ENCODE peak calls at places on chromosomes 12 and 14, in four cellular contexts. I, L, S and V are unnamed samples.

GRCh38 chr12:111412007-111412829 is 6.5 kb downstream of the SH2B3 start:
- DNase-seq in L (no peak), S (no peak), I (peak), V (no peak)

GRCh38 chr12:49121047-49121696 is 10.0 kb downstream of the TUBA1B start:
- DNase-seq in S (no peak), I (peak), L (peak), V (no peak)

GRCh38 chr12:101127521-101128219 is 82.4 kb downstream of the SLC5A8 start:
- DNase-seq in I (peak), L (no peak), S (no peak), V (no peak)

GRCh38 chr12:104291867-104292524 is 11.5 kb upstream of the EID3 start:
- DNase-seq in I (no peak), L (no peak), S (no peak), V (no peak)

GRCh38 chr12:88615490-88615889 is 35.2 kb upstream of the KITLG start:
- DNase-seq in L (no peak), I (no peak), S (no peak), V (no peak)

GRCh38 chr12:95830335-95831089 is 28.2 kb upstream of the SNRPF start:
- DNase-seq in S (no peak), L (no peak), I (no peak), V (no peak)

GRCh38 chr14:23512156-23512555 is 39.4 kb downstream of the ZFHX2 start:
- DNase-seq in S (no peak), I (no peak), L (no peak), V (no peak)

GRCh38 chr14:40847496-40847895 is 759.2 kb upstream of the LRFN5 start:
- DNase-seq in I (no peak), L (no peak), S (no peak), V (no peak)

GRCh38 chr14:73338551-73338950 is 101.2 kb downstream of the PAPLN start:
- DNase-seq in L (no peak), I (no peak), S (no peak), V (no peak)

GRCh38 chr12:47753021-47754001 is 5.4 kb downstream of the RAPGEF3 start:
- DNase-seq in S (no peak), L (peak), I (no peak), V (no peak)

GRCh38 chr12:112939761-112940357 is 1.6 kb downstream of the OAS3 start:
- DNase-seq in L (no peak), I (no peak), S (no peak), V (no peak)

GRCh38 chr14:90577661-90578282 is 180.9 kb downstream of the CALM1 start:
- DNase-seq in L (no peak), I (no peak), S (no peak), V (peak)

GRCh38 chr12:52636189-52636588 is 15.8 kb downstream of the KRT2 start:
- DNase-seq in S (no peak), L (no peak), I (no peak), V (no peak)

GRCh38 chr12:79569679-79570078 is 121.1 kb downstream of the PAWR start:
- DNase-seq in S (no peak), L (no peak), I (no peak), V (no peak)

GRCh38 chr14:70754989-70755388 is 54.3 kb downstream of the MAP3K9 start:
- DNase-seq in S (no peak), I (peak), L (no peak), V (no peak)

GRCh38 chr14:66724996-66725395 is 217.0 kb downstream of the GPHN start:
- DNase-seq in I (no peak), L (no peak), S (no peak), V (no peak)

GRCh38 chr12:111438501-111438900 is 32.8 kb downstream of the SH2B3 start:
- DNase-seq in S (no peak), I (peak), L (peak), V (no peak)

GRCh38 chr14:69713127-69713800 is 53.7 kb upstream of the SRSF5 start:
- DNase-seq in S (no peak), L (peak), I (no peak), V (no peak)

GRCh38 chr14:61227893-61228591 is 53.1 kb downstream of the TMEM30B start:
- DNase-seq in I (no peak), S (no peak), L (no peak), V (no peak)

GRCh38 chr14:77126461-77126990 is 15.1 kb downstream of the ZDHHC22 start:
- DNase-seq in I (no peak), L (no peak), S (no peak), V (no peak)

GRCh38 chr12:49357099-49357678 is 10.1 kb upstream of the SPATS2 start:
- DNase-seq in I (peak), L (no peak), S (no peak), V (no peak)

GRCh38 chr14:90382491-90383125 is 14.2 kb upstream of the CALM1 start:
- DNase-seq in I (peak), S (no peak), L (peak), V (no peak)

GRCh38 chr14:32693114-32693513 is 245.6 kb upstream of the NPAS3 start:
- DNase-seq in L (peak), I (peak), S (no peak), V (no peak)

GRCh38 chr12:47017901-47018479 is 61.4 kb upstream of the PCED1B start:
- DNase-seq in S (no peak), I (peak), L (no peak), V (no peak)

GRCh38 chr12:76375470-76375869 is 27.3 kb upstream of the BBS10 start:
- DNase-seq in I (no peak), L (no peak), S (no peak), V (no peak)

GRCh38 chr12:7645395-7646177 is 20.1 kb downstream of the APOBEC1 start:
- DNase-seq in L (no peak), S (no peak), I (peak), V (no peak)

GRCh38 chr12:56411781-56412639 is 37.2 kb downstream of the TIMELESS start:
- DNase-seq in L (no peak), I (peak), S (no peak), V (no peak)

GRCh38 chr12:40953076-40953475 is 235.0 kb upstream of the PDZRN4 start:
- DNase-seq in S (peak), L (no peak), I (peak), V (no peak)

GRCh38 chr12:54522213-54522612 is 24.7 kb downstream of the NCKAP1L start:
- DNase-seq in I (peak), L (no peak), S (no peak), V (no peak)

GRCh38 chr14:105472496-105472991 is 2.1 kb upstream of the CRIP2 start:
- DNase-seq in S (no peak), L (no peak), I (no peak), V (no peak)

GRCh38 chr14:26389646-26390508 is 208.0 kb downstream of the NOVA1 start:
- DNase-seq in L (no peak), S (no peak), I (peak), V (no peak)

GRCh38 chr14:54566410-54567223 is at the start of gene SAMD4A:
- DNase-seq in I (peak), S (peak), L (peak), V (peak)

GRCh38 chr14:54564071-54564798 is 2.7 kb upstream of the SAMD4A start:
- DNase-seq in S (no peak), I (peak), L (no peak), V (no peak)

GRCh38 chr14:54566152-54566409 is 847 bp upstream of the SAMD4A start:
- DNase-seq in L (no peak), S (no peak), I (no peak), V (no peak)

GRCh38 chr14:54564799-54565235 is 2.1 kb upstream of the SAMD4A start:
- DNase-seq in I (peak), L (no peak), S (peak), V (no peak)

DNA sequence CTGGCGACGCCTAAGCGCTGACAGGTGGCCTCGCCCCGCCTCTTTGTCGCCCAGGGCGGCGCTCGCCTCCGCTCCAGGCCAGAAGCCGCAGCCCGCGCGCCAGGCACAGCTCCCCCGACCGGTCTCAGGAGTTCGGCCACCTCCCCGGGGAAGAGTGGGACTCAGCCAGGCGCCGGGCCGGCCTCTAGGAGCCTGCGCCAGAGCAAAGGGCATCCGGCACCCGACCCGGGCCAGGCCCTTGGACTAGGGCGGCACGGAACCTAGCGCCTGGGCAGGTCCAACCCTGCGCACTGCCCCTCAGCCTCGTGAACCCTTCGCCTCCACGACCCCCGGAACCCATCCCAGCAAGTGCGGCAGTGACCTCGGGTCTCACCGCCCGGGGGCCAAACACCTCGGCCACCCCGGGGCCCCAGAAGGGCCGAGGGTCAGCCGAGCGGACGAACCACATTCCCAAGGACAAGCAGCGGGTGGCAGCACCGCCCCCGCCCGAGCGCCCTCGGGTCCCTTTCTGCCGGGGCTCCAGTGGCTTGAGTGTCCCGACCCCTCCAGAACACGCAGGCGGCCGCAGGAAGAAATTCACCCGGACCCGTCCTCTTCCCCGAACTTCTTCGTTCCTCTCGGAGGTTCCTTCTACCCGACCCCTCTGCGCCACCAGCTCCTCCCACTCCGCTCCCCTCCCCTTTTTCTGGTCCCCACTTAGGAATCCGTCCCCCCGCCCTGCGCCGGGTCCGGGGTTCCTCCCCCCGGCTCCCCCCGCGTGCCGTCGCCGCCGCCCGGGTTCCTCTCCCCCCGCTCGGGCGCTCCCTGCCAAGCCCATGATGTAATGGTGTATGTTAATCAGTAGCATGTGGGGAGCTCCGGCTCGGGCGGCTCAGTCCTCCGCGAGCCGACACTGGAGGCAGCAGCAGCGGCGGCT is 1.4 kb upstream of the SAMD4A start:
- DNase-seq in L (peak), S (peak), I (peak), V (peak)
- TF ChIP-seq CTCF in L (no peak), S (peak), I (no peak), V (peak)

GRCh38 chr14:50340945-50341344 is 28.8 kb downstream of the DMAC2L start:
- DNase-seq in L (no peak), I (no peak), S (no peak), V (no peak)
- TF ChIP-seq CTCF in L (no peak), I (peak), S (no peak), V (peak)

GRCh38 chr14:106657460-106657859 is 1131.1 kb downstream of the TMEM121 start:
- DNase-seq in S (no peak), I (no peak), L (peak), V (no peak)
- TF ChIP-seq CTCF in S (no peak), I (no peak), L (peak), V (no peak)

GRCh38 chr14:53948181-53948884 is 8.3 kb downstream of the BMP4 start:
- DNase-seq in L (no peak), S (no peak), I (no peak), V (no peak)

GRCh38 chr14:53949201-53949600 is 7.4 kb downstream of the BMP4 start:
- DNase-seq in L (no peak), I (no peak), S (no peak), V (no peak)

GRCh38 chr14:53947452-53948180 is 9.0 kb downstream of the BMP4 start:
- DNase-seq in I (no peak), S (no peak), L (no peak), V (no peak)

GRCh38 chr14:53946071-53946403 is 10.6 kb downstream of the BMP4 start:
- DNase-seq in I (no peak), L (no peak), S (no peak), V (no peak)

DNA sequence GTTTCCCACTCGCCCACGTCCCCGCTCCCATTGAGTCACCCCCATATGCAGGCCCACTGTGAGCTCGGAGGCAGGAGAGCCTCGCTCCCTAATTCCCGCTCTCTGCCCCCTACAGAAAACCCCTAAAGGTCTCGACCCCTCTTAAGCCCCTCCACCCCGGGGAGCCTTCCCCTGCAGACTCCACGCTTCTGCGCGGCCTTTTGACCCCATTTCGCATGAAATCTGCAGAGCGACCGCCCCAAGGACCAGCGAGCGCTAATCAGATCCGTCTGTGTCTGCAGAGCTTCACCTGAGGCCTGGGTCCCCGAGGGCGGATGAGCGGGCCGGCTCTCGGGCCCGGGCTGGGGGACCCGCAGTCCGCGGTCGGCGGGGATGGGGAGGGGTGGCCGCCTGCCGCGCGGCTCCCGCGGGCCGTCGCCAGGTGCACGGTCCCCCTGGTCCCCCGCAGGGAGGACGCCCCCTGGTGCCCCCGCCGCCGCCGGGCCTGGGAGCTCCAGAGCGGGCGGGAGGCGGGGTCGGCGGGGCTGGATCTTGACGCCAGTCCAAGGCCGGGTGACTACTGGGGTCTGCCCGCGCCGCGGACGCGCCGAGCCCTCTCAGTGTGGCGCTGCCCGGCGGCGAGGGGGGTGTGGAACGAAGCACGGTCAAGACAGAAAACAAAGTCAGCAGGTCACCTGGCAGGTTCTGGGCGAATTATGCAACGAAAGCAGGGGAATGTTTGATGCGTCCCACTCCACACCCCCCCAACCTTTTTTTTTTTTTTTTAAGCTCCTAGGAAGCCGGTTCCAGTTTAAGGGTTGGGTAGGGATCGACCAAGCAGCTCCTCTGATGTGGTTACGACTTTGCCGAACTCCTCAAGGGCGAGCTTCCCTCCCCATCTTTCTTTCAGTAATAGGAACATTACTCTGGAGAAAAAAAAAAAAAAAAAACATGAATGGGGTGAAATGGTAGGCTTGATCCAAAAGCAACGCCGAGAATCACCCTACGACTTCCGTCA is 9.9 kb downstream of the BMP4 start:
- DNase-seq in S (no peak), I (no peak), L (no peak), V (no peak)
- TF ChIP-seq CTCF in S (no peak), I (no peak), L (no peak), V (peak)

GRCh38 chr12:1935242-1935641 is 16.8 kb upstream of the CACNA2D4 start:
- DNase-seq in I (no peak), S (no peak), L (no peak), V (no peak)

GRCh38 chr12:1932264-1932777 is 13.9 kb upstream of the CACNA2D4 start:
- DNase-seq in I (peak), L (peak), S (no peak), V (no peak)

GRCh38 chr12:1934068-1934467 is 15.6 kb upstream of the CACNA2D4 start:
- DNase-seq in L (no peak), I (no peak), S (no peak), V (no peak)

GRCh38 chr12:1934831-1935230 is 16.4 kb upstream of the CACNA2D4 start:
- DNase-seq in L (no peak), I (no peak), S (no peak), V (no peak)

DNA sequence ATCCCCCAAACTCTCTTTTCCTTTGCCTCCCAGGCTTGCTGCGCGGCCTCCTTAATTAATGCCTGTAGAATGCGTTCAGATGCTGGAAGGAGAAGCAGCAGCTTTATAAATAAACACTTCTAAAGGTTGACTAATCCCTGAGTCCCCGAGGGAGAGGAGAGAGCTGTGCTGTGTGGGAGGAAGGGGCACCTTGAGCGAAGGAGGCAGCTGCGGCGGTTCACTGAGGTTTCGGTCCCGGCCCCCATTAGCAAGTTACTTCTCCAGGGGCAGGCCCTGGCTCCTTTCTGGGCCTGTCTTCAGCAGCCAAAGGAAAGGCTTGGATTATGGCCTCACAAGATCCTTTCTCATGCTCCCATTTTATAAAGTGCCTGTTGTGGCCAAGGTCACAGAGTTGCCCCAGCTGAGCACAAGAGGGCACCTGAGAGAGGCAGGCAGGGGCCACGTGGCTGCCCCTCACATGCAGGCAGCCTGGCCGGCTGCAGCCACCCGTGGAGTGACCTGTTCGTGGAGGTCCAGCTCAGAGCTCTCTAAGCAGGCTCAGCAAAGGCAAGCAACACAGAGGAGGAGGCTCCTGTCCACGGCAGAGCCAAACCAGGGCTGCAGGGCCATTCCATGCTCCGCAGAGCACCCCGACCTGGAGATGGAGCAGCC is 15.0 kb upstream of the CACNA2D4 start:
- DNase-seq in I (peak), L (no peak), S (no peak), V (no peak)
- TF ChIP-seq CTCF in I (no peak), L (no peak), S (no peak), V (no peak)

DNA sequence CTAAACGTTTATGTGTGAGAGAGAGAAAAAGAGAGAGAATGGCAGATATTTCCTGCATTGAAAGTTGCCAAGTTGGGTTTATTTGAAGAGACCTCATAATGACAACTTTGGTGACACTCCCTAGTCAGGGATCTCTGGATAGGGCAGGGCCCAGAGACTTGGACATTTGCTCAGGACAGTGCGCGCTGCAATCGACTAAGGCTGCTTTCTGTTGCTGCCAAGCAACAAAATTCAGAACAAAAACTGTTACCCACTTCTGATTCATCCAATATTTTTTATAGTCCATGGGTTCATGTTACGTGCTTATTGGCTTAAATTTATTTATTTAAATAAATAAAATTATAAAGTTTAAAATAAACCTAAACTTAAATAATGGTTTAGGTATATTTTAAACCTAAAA is 34.2 kb downstream of the PTGER2 start:
- DNase-seq in L (no peak), I (no peak), S (no peak), V (no peak)
- TF ChIP-seq CTCF in L (no peak), I (no peak), S (no peak), V (no peak)